ENCODE peak calls at places on chromosomes 5 and 9, in eight cellular contexts. V is activated CD4-positive, alpha-beta T cell treated with anti-CD3 and anti-CD28 coated beads, Interleukin-2, amount 10 ng/mL, durations not matched to agents 24 days and 14 days; U is C1 segment of cervical spinal cord; I is psoas muscle; S is lung microvascular endothelial cell; Q is central memory CD4-positive, alpha-beta T cell; N is stimulated activated CD8-positive, alpha-beta memory T cell treated with anti-CD3 and anti-CD28 coated beads, Interleukin-12 subunit alpha, Interleukin-12 subunit beta, amount 100 ng/mL, for 1 hour; F is stimulated activated CD4-positive, alpha-beta T cell treated with anti-CD3 and anti-CD28 coated beads, Interleukin-1b, Interleukin-23, amount 100 ng/mL, for 48 hours. L is an unnamed sample.

GRCh38 chr5:30871191-30871590 is 322.3 kb upstream of the CDH6 start:
- DNase-seq in S (no peak), I (no peak), Q (no peak), U (no peak), N (no peak), F (no peak), V (no peak), L (no peak)

GRCh38 chr5:14193496-14193895 is 50.4 kb downstream of the TRIO start:
- DNase-seq in Q (no peak), S (peak), F (no peak), I (no peak), U (no peak), V (no peak), N (no peak), L (no peak)

GRCh38 chr5:158701406-158702177 is 398.1 kb downstream of the EBF1 start:
- DNase-seq in U (no peak), N (no peak), V (no peak), S (no peak), F (no peak), I (no peak), Q (no peak), L (no peak)

GRCh38 chr5:82806513-82806912 is 270.7 kb downstream of the TMEM167A start:
- DNase-seq in S (no peak), U (no peak), I (no peak), F (no peak), V (no peak), Q (no peak), N (no peak), L (no peak)

GRCh38 chr5:39459091-39459490 is 34.3 kb upstream of the DAB2 start:
- DNase-seq in Q (no peak), I (no peak), N (no peak), S (no peak), V (no peak), F (no peak), U (no peak), L (no peak)

GRCh38 chr9:120950421-120951388 is 24.1 kb upstream of the TRAF1 start:
- DNase-seq in U (no peak), S (peak), Q (no peak), N (no peak), F (no peak), V (peak), I (no peak), L (no peak)

GRCh38 chr5:179802950-179803562 is 3.6 kb downstream of the MGAT4B start:
- DNase-seq in N (no peak), Q (no peak), F (no peak), V (peak), I (no peak), S (no peak), U (no peak), L (peak)

GRCh38 chr5:44361626-44362002 is 27.6 kb downstream of the FGF10 start:
- DNase-seq in I (no peak), N (no peak), V (no peak), Q (no peak), U (no peak), S (no peak), F (no peak), L (no peak)

GRCh38 chr5:32275421-32275765 is 37.3 kb downstream of the MTMR12 start:
- DNase-seq in Q (no peak), S (no peak), F (no peak), U (no peak), I (no peak), V (no peak), N (no peak), L (no peak)

GRCh38 chr5:80760680-80761079 is 105.9 kb upstream of the DHFR start:
- DNase-seq in F (no peak), S (no peak), I (no peak), U (no peak), N (no peak), Q (no peak), V (no peak), L (no peak)

GRCh38 chr5:74367931-74368330 is 272.6 kb downstream of the ENC1 start:
- DNase-seq in V (no peak), Q (no peak), U (no peak), F (no peak), S (no peak), I (peak), N (no peak), L (no peak)

L was measured in posterior cingulate gyrus.